ENCODE peak calls at places on chromosomes 13 and 19, in eight cellular contexts. P is thoracic aorta; K is CD8-positive, alpha-beta T cell; Q is OCI-LY7; E is CD4-positive, alpha-beta T cell; B is heart right ventricle; Z is mucosa of descending colon; L is tibial nerve. R is an unnamed sample. For H3K9me3, the result is how much of the 10 kb centered on the place peaks cover.

GRCh38 chr13:108297114-108297513 is 27.6 kb downstream of the TNFSF13B start:
- DNase-seq in Q (no peak), B (no peak), L (no peak), E (no peak), Z (no peak), K (no peak), P (no peak), R (no peak)

GRCh38 chr13:102395939-102396338 is 5.9 kb downstream of the FGF14 start:
- DNase-seq in B (no peak), P (no peak), Z (no peak), Q (no peak), L (no peak), E (no peak), K (no peak), R (no peak)

GRCh38 chr13:28729541-28729940 is 10.8 kb upstream of the SLC46A3 start:
- DNase-seq in K (no peak), E (no peak), L (no peak), Z (no peak), Q (no peak), B (no peak), P (no peak), R (no peak)

GRCh38 chr13:46759861-46760260 is 37.1 kb downstream of the ESD start:
- DNase-seq in Q (peak), Z (no peak), K (no peak), P (no peak), L (no peak), E (no peak), B (no peak), R (no peak)

GRCh38 chr19:2586196-2586595 is 110.3 kb downstream of the GADD45B start:
- DNase-seq in K (no peak), P (no peak), L (no peak), E (no peak), Z (no peak), Q (no peak), B (no peak), R (peak)

GRCh38 chr13:105462981-105463380 is 1072.5 kb downstream of the EFNB2 start:
- DNase-seq in Z (no peak), Q (no peak), B (no peak), K (no peak), E (no peak), P (no peak), L (no peak), R (no peak)

GRCh38 chr19:35718345-35719041 is 690 bp downstream of the KMT2B start:
- DNase-seq in E (peak), K (peak), B (peak), P (no peak), Q (peak), Z (peak), L (no peak), R (peak)

GRCh38 chr19:49447485-49448431 is 3.9 kb downstream of the PIH1D1 start:
- DNase-seq in B (no peak), K (no peak), E (no peak), Z (no peak), P (no peak), Q (peak), L (no peak), R (no peak)

GRCh38 chr19:46471778-46472543 is 598 bp upstream of the PNMA8A start:
- DNase-seq in E (no peak), P (no peak), Z (no peak), B (no peak), K (no peak), Q (no peak), L (no peak), R (no peak)

GRCh38 chr19:16825312-16826168 is 3.7 kb upstream of the SIN3B start:
- DNase-seq in K (no peak), Z (no peak), B (peak), P (no peak), E (no peak), Q (no peak), L (peak), R (peak)

GRCh38 chr13:39407138-39407537 is 195.9 kb downstream of the LHFPL6 start:
- DNase-seq in K (no peak), P (no peak), Q (no peak), Z (no peak), B (no peak), L (no peak), E (no peak), R (no peak)

GRCh38 chr19:18399008-18399407 is 1.6 kb upstream of the LRRC25 start:
- DNase-seq in L (peak), Z (no peak), P (no peak), K (no peak), B (no peak), E (no peak), Q (no peak), R (peak)

GRCh38 chr19:32924200-32924599 is 47.6 kb downstream of the CEP89 start:
- DNase-seq in Z (no peak), P (no peak), L (no peak), B (no peak), Q (no peak), E (no peak), K (no peak), R (peak)

GRCh38 chr19:18765224-18765623 is 25.9 kb downstream of the COMP start:
- DNase-seq in B (no peak), Z (no peak), P (no peak), L (no peak), E (no peak), Q (peak), K (no peak), R (no peak)

GRCh38 chr13:114177245-114178010 is 1.6 kb upstream of the CFAP97D2 start:
- DNase-seq in B (no peak), Q (no peak), K (no peak), Z (no peak), L (no peak), E (no peak), P (no peak), R (no peak)

GRCh38 chr19:13842294-13843103 is 34.4 kb upstream of the NANOS3 start:
- DNase-seq in Q (peak), Z (peak), L (peak), K (peak), E (peak), B (peak), P (peak), R (peak)

GRCh38 chr19:54096642-54097106 is 3.9 kb downstream of the OSCAR start:
- DNase-seq in K (peak), B (no peak), L (peak), P (no peak), Q (peak), E (no peak), Z (no peak), R (no peak)

GRCh38 chr19:898663-899062 is 5.4 kb downstream of the RNU6-9 start:
- DNase-seq in P (no peak), Q (peak), B (no peak), E (peak), L (no peak), K (peak), Z (peak), R (no peak)

GRCh38 chr13:27953671-27954405 is 15.3 kb downstream of the CDX2 start:
- DNase-seq in P (no peak), K (peak), E (peak), Z (peak), L (peak), B (peak), Q (no peak), R (peak)

GRCh38 chr13:63041640-63042414 is 1626.2 kb upstream of the PCDH20 start:
- DNase-seq in E (no peak), Z (no peak), K (no peak), Q (no peak), B (no peak), P (no peak), L (no peak), R (no peak)

GRCh38 chr13:101838305-101838835 is 385.9 kb downstream of the ITGBL1 start:
- DNase-seq in E (no peak), K (no peak), L (no peak), P (no peak), Z (no peak), Q (no peak), B (no peak), R (no peak)

GRCh38 chr13:39561971-39562370 is 41.0 kb downstream of the LHFPL6 start:
- DNase-seq in L (no peak), K (no peak), B (no peak), E (no peak), P (no peak), Z (no peak), Q (no peak), R (no peak)

GRCh38 chr13:83980322-83980721 is 98.0 kb upstream of the SLITRK1 start:
- DNase-seq in K (no peak), B (no peak), E (no peak), Z (no peak), L (no peak), Q (no peak), P (no peak), R (no peak)

GRCh38 chr13:112714366-112714765 is 24.5 kb downstream of the ATP11A start:
- DNase-seq in Q (no peak), Z (no peak), B (no peak), P (no peak), E (no peak), L (no peak), K (no peak), R (no peak)

GRCh38 chr13:114110091-114110829 is 22.2 kb downstream of the RASA3 start:
- DNase-seq in Q (peak), Z (peak), L (no peak), P (no peak), K (peak), B (no peak), E (peak), R (peak)

GRCh38 chr13:47117268-47117667 is 220.4 kb upstream of the HTR2A start:
- DNase-seq in E (no peak), P (no peak), K (no peak), Q (no peak), L (no peak), Z (no peak), B (no peak), R (no peak)

GRCh38 chr19:15631817-15632216 is 8.9 kb upstream of the CYP4F3 start:
- DNase-seq in Z (no peak), P (no peak), Q (peak), K (peak), L (no peak), B (no peak), E (peak), R (no peak)

GRCh38 chr19:15623711-15624318 is 8.8 kb downstream of the CYP4F8 start:
- DNase-seq in K (no peak), Z (no peak), E (no peak), L (no peak), Q (no peak), P (no peak), B (no peak), R (no peak)

GRCh38 chr19:15629003-15629880 is 11.5 kb upstream of the CYP4F3 start:
- DNase-seq in E (peak), L (peak), Z (peak), P (peak), K (peak), B (peak), Q (peak), R (peak)

GRCh38 chr19:15633122-15633521 is 7.6 kb upstream of the CYP4F3 start:
- DNase-seq in P (no peak), B (no peak), K (no peak), Z (no peak), Q (no peak), E (no peak), L (no peak), R (no peak)

DNA sequence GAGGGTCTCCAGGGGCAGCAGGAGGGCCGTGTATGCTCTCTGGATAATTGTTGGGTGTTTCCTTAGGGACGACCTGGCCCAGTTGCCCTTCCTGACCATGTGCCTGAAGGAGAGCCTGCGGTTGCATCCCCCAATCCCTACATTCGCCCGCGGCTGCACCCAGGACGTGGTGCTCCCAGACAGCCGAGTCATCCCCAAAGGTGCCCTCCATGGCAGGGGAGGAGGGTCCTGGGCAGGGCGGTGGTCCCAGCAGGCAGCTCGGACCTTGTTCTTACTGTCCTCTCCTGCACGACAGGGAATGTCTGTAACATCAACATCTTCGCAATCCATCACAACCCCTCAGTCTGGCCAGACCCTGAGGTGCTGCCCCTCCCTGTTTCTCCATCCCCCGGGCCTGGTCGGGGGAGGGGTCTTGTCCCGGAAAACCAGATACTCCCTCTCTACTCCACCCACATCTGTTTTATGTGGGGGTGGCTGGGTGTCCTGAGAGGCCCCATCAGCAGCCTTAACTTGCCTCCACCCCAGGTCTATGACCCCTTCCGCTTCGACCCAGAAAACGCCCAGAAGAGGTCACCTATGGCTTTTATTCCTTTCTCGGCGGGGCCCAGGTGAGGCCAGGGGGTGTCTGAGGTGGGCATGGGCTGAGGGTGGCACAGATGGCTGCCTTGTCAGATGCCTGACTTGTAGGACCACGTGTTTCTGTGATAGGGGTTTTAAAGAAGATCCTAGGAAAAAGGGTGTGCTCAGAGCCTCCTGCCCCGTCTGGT is 12.3 kb upstream of the CYP4F3 start:
- DNase-seq in Q (no peak), B (no peak), P (no peak), Z (no peak), E (no peak), K (no peak), L (no peak), R (no peak)
- H3K9me3 ChIP-seq in Q (under half), B (under half), P (under half), Z (under half), E (under half), K (under half), L (under half), R (under half)

DNA sequence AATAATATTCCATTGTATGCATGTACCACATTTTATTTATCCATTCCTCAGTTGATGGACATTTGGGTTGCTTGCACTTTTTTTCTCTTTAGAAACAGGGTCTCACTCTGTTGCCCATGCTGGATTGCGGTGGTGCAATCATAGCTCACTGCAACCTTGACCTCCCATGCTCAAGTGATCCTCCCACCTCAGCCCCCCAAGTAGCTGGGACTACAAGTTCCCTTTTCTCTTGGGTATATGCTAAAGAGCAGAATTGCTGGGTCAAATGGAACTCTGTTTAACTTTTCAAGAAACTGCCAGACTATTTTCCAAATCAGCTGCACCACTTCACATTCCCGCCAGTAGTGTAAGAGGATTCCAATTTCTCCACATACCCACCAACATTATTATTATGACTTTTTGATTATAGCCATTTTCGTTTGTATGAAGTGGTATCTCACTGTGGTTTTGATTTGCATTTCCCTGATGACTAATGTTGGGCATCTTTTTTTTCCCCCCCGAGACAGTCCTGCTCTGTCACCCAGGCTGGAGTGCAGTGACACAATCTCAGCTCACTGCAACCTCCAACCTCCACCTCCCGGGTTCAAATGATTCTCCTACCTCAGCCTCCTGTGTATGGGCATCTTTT is 7.6 kb upstream of the IPO5 start:
- DNase-seq in L (no peak), Z (no peak), B (no peak), Q (no peak), P (no peak), E (no peak), K (no peak), R (no peak)
- TF ChIP-seq CTCF in L (no peak), Z (no peak), B (no peak), Q (no peak), P (no peak), E (no peak), K (no peak), R (no peak)

GRCh38 chr19:21422244-21422643 is 25.3 kb downstream of the ZNF493 start:
- DNase-seq in E (no peak), L (no peak), P (no peak), K (no peak), Q (no peak), Z (no peak), B (no peak), R (no peak)
- H3K9me3 ChIP-seq in E (half or more), L (under half), P (half or more), K (under half), Q (half or more), Z (half or more), B (half or more), R (under half)

DNA sequence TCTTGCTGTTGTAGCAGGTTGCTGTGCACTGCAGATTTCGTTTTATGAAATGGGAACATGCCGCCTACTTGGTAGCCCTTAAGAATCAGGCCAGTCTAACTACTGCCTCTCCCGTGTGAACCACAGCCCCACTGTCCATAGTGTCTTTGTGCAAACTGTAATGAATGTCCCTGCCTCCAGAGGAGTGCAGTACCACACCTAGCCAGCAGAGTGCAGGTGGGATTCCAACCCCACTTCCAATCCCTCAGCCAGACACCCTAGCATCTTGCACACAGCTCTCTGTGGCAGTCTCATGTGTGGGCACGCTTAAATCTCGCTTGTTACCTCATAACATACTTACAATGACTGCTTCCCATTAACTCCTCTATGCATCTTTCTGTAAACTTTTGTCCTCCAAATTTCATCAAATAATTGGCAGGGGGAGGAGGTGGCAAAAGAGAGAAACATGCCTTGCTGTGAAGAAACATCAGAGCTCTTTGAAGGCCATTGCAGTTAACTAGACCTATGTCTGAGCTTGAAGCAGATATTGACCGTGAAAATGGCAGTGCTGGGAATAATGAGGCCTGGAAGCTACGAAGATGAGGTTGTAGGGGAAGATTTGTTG is 47.2 kb downstream of the ZAR1L start:
- DNase-seq in Z (no peak), L (no peak), Q (peak), P (no peak), E (peak), K (peak), B (no peak), R (no peak)
- TF ChIP-seq CTCF in Z (peak), L (peak), Q (peak), P (peak), E (peak), K (peak), B (peak), R (peak)

GRCh38 chr13:33639640-33640080 is 178.3 kb upstream of the RFC3 start:
- DNase-seq in L (no peak), B (no peak), Z (no peak), E (no peak), Q (peak), K (no peak), P (no peak), R (no peak)

GRCh38 chr13:33639158-33639557 is 178.8 kb upstream of the RFC3 start:
- DNase-seq in P (no peak), E (no peak), B (no peak), K (no peak), Q (no peak), L (peak), Z (no peak), R (peak)

GRCh38 chr13:33637978-33638743 is 179.8 kb upstream of the RFC3 start:
- DNase-seq in K (no peak), Q (no peak), B (no peak), L (no peak), E (no peak), P (no peak), Z (no peak), R (peak)

GRCh38 chr13:33634526-33635111 is 183.3 kb upstream of the RFC3 start:
- DNase-seq in K (no peak), E (no peak), B (no peak), L (no peak), Z (no peak), Q (no peak), P (no peak), R (no peak)

GRCh38 chr13:33636955-33637670 is 180.8 kb upstream of the RFC3 start:
- DNase-seq in P (no peak), Q (peak), K (no peak), B (no peak), Z (no peak), E (no peak), L (no peak), R (no peak)
- H3K9me3 ChIP-seq in P (under half), Q (under half), K (under half), B (under half), Z (under half), E (under half), L (under half), R (under half)

GRCh38 chr13:43804461-43805070 is 17.8 kb upstream of the ENOX1 start:
- DNase-seq in L (peak), B (peak), K (peak), P (no peak), Q (peak), E (no peak), Z (no peak), R (peak)
- TF ChIP-seq CTCF in L (peak), B (peak), K (peak), P (peak), Q (peak), E (peak), Z (no peak), R (peak)

DNA sequence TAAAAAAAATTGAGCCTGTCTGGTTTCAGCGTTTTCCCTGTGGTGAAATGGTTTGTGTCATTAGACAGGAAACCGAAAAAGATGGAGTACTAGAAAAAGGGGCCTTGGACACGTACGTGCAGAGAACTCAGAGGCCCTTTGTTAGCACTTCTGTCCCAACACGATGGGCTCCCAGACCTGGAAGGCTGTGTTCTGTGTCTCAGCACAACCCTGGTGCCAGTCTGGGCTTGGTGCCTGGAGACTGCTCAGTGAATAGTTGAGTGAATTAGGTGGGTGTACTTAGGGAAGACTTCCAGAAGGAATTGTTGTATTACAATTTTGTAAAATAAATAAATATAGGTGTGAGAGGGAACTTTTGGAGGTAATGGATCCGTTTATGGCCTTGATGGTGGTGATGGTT is 8.7 kb downstream of the ZNF71 start:
- DNase-seq in P (no peak), K (no peak), B (no peak), Q (no peak), E (no peak), Z (no peak), L (no peak), R (no peak)
- H3K9me3 ChIP-seq in P (half or more), K (half or more), B (under half), Q (under half), E (half or more), Z (half or more), L (under half), R (under half)

GRCh38 chr13:37602743-37603381 is 4.3 kb upstream of the POSTN start:
- DNase-seq in P (no peak), Q (peak), Z (no peak), E (no peak), K (no peak), L (no peak), B (no peak), R (no peak)

DNA sequence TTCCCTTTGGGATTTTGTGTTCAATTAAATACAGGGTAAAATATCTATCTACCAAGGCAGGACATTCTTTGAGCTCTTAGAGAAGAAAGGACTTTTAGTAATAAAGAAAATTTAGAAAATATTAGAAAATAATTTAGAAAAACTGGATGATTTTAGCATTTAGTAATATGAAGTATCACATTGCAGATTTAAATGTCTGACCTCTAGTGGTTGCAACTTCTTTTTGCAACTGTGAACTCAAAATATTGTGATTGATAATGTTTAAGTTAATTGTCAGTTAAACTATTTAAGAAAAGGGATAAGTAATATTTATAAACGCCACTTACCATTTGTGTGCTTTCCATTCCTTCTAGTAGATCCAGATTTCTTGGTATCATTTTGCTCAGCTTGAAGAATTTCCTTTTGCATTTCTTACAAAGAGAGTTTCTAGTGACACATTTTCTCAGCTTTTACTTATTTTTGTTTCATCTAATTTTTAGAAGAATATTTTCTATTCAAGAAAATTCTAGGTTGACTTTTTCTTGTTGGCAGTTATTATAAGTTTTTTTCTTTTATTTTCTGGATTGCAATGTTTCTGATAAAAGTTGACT is 10.3 kb upstream of the POSTN start:
- DNase-seq in Q (peak), P (no peak), K (no peak), L (no peak), Z (no peak), E (no peak), B (no peak), R (no peak)
- TF ChIP-seq CTCF in Q (peak), P (no peak), K (no peak), L (no peak), Z (no peak), E (no peak), B (peak), R (peak)